ENCODE peak calls at places on chromosomes 13 and 19, in eight cellular contexts. E, S, Y, N, O, K, D and J are unnamed samples.

GRCh38 chr19:38413416-38413815 is 10.5 kb downstream of the FAM98C start:
- DNase-seq in E (no peak), S (no peak), Y (no peak), N (no peak), O (no peak), K (no peak), D (no peak), J (no peak)

GRCh38 chr19:19656451-19657396 is 6.8 kb downstream of the ATP13A1 start:
- DNase-seq in E (no peak), S (no peak), Y (no peak), N (no peak), O (no peak), K (no peak), D (no peak), J (no peak)

GRCh38 chr19:30522359-30522758 is 150.2 kb downstream of the ZNF536 start:
- DNase-seq in E (no peak), S (no peak), Y (no peak), N (no peak), O (no peak), K (no peak), D (no peak), J (no peak)

GRCh38 chr19:58166268-58166667 is 15.7 kb upstream of the ZNF329 start:
- DNase-seq in E (no peak), S (no peak), Y (no peak), N (no peak), O (no peak), K (no peak), D (no peak), J (no peak)

GRCh38 chr19:6219147-6219525 is 60.6 kb downstream of the MLLT1 start:
- DNase-seq in E (no peak), S (no peak), Y (no peak), N (no peak), O (no peak), K (no peak), D (no peak), J (no peak)

GRCh38 chr19:51365211-51366049 is 758 bp downstream of the ETFB start:
- DNase-seq in E (peak; percentile 22), S (no peak), Y (no peak), N (peak; percentile 34), O (peak; percentile 53), K (peak; percentile 50), D (peak; percentile 30), J (peak; percentile 56)

GRCh38 chr13:80562423-80562822 is 221.5 kb upstream of the SPRY2 start:
- DNase-seq in E (no peak), S (no peak), Y (no peak), N (no peak), O (no peak), K (no peak), D (no peak), J (no peak)

GRCh38 chr13:78603240-78603947 is at the start of gene POU4F1:
- DNase-seq in E (no peak), S (no peak), Y (no peak), N (peak; percentile 88), O (peak; percentile 11), K (peak; percentile 53), D (no peak), J (peak; percentile 32)

GRCh38 chr19:9818175-9818733 is 625 bp downstream of the FBXL12 start:
- DNase-seq in E (no peak), S (no peak), Y (no peak), N (no peak), O (no peak), K (no peak), D (no peak), J (no peak)

GRCh38 chr19:9818734-9819589 is at the start of gene FBXL12:
- DNase-seq in E (peak; percentile 100), S (peak; percentile 100), Y (peak; percentile 100), N (peak; percentile 100), O (peak; percentile 99), K (peak; percentile 100), D (peak; percentile 100), J (peak; percentile 100)

GRCh38 chr19:9823816-9824215 is 3.9 kb upstream of the UBL5 start:
- DNase-seq in E (no peak), S (no peak), Y (no peak), N (no peak), O (no peak), K (no peak), D (no peak), J (no peak)

DNA sequence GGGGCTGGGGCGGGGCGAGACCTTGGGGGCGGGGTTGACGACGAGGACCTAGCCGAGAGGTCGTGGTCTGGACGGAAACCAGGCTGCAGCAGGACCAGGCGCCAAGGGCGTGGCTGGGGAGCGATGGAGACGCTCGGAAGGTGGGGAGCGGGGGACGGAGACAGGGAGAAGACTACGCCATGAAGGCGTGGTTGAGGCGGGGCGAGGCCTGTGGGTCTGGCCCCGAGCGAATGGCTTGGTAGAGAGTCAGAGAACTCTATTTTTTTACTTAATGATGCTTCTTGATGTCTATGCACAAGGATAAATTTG is 665 bp upstream of the FBXL12 start:
- DNase-seq in E (no peak), S (no peak), Y (no peak), N (no peak), O (no peak), K (no peak), D (no peak), J (no peak)
- TF ChIP-seq POLR2A in E (no peak), S (no peak), Y (peak; percentile 36), N (no peak), O (no peak), K (no peak), D (no peak), J (no peak)

GRCh38 chr19:27765912-27766725 is 1446.8 kb downstream of the UQCRFS1 start:
- DNase-seq in E (peak; percentile 0), S (no peak), Y (no peak), N (no peak), O (no peak), K (no peak), D (no peak), J (no peak)

GRCh38 chr19:27764186-27764804 is 1448.7 kb downstream of the UQCRFS1 start:
- DNase-seq in E (no peak), S (no peak), Y (no peak), N (no peak), O (no peak), K (no peak), D (no peak), J (no peak)

GRCh38 chr19:27765397-27765796 is 1447.6 kb downstream of the UQCRFS1 start:
- DNase-seq in E (peak; percentile 1), S (no peak), Y (no peak), N (no peak), O (no peak), K (no peak), D (no peak), J (no peak)

GRCh38 chr19:27770095-27770494 is 1442.9 kb downstream of the UQCRFS1 start:
- DNase-seq in E (no peak), S (no peak), Y (no peak), N (no peak), O (no peak), K (no peak), D (no peak), J (no peak)

DNA sequence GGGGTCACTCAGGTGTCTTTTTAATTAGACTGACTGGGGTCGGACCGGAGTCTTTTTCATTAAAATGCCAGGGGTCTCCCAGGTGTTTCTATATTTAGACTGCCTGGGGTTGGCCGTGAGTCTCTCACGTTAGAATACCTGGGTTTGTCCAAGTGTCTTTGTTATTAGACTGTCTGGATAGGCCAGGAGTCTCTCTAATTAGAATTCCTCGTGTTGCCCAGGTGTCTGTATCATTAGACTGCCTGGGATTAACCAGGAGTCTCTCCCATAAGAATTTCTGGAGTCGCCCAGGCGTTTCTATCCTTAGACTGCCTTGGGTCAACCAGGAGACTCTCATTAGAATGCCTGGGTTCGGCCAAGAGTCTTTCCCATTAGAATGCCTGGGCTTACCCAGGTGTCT is 1445.7 kb downstream of the UQCRFS1 start:
- DNase-seq in E (peak; percentile 1), S (no peak), Y (no peak), N (no peak), O (no peak), K (no peak), D (no peak), J (no peak)
- H3K36me3 ChIP-seq in E (no peaks in the 10 kb centered on the region), S (no peaks in the 10 kb centered on the region), Y (no peaks in the 10 kb centered on the region), N (no peaks in the 10 kb centered on the region), O (no peaks in the 10 kb centered on the region), K (no peaks in the 10 kb centered on the region), D (no peaks in the 10 kb centered on the region), J (no peaks in the 10 kb centered on the region)

GRCh38 chr13:111177803-111178389 is 62.8 kb downstream of the ARHGEF7 start:
- DNase-seq in E (no peak), S (no peak), Y (no peak), N (no peak), O (peak; percentile 81), K (no peak), D (no peak), J (no peak)

GRCh38 chr13:111176421-111176820 is 61.3 kb downstream of the ARHGEF7 start:
- DNase-seq in E (no peak), S (no peak), Y (no peak), N (no peak), O (no peak), K (no peak), D (no peak), J (no peak)

GRCh38 chr13:111178417-111178816 is 63.3 kb downstream of the ARHGEF7 start:
- DNase-seq in E (no peak), S (no peak), Y (no peak), N (no peak), O (no peak), K (no peak), D (no peak), J (no peak)

GRCh38 chr13:111175948-111176347 is 60.8 kb downstream of the ARHGEF7 start:
- DNase-seq in E (no peak), S (no peak), Y (no peak), N (no peak), O (no peak), K (no peak), D (no peak), J (no peak)

GRCh38 chr13:111177081-111177711 is 62.1 kb downstream of the ARHGEF7 start:
- DNase-seq in E (peak; percentile 22), S (no peak), Y (peak; percentile 83), N (no peak), O (peak; percentile 68), K (peak; percentile 57), D (peak; percentile 32), J (peak; percentile 33)
- TF ChIP-seq POLR2A in E (no peak), S (no peak), Y (no peak), N (no peak), O (no peak), K (no peak), D (no peak), J (no peak)

DNA sequence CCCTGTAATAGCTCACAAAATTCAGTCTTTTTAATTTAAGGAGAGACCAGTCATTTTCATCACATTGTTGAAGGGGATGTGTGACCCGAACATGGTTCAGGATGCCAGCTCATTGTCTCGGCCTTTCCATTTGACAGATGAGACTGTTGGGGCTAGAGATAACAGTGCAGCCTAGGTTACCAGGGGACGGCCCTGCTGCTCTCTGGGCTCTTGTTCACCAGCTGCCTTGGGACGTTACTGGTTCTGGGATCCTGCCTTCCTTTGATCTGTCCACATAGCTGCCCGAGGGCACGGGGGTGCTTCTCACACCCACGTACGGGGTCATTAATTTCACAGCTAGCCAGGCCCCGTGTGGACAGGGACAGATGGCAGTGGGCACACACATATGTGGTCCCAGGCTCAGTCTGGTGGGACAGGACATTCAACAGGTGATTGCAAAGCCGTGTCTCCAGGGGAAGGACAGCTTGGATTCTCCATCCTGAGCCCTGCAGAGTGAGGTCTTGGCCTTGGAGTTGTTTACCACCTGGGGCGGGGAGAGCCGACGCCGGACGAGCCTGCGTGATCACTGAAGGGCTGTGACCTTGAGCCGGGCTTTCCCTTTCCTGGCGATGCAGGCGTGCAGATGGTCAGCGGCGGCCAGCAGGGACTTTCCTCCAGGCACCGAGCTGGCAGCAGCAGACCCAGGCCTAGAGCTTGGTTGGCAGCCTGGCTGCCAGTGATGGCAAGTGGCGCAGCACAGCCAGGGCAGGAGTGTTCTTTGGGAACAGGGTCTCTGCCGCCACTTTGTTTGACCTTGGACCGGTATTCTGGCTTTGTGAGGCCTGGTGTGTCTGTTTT is 26.7 kb upstream of the NPAS1 start:
- DNase-seq in E (no peak), S (no peak), Y (peak; percentile 66), N (peak; percentile 86), O (no peak), K (peak; percentile 69), D (no peak), J (no peak)
- H3K36me3 ChIP-seq in E (no peaks in the 10 kb centered on the region), S (peaks cover 16% of the 10 kb centered on the region), Y (peaks cover 23% of the 10 kb centered on the region), N (no peaks in the 10 kb centered on the region), O (peaks cover 56% of the 10 kb centered on the region), K (no peaks in the 10 kb centered on the region), D (no peaks in the 10 kb centered on the region), J (peaks cover 13% of the 10 kb centered on the region)